ENCODE peak calls at places on chromosomes 5 and 9, in eight cellular contexts. P is NCI-H1105 treated with DMSO at 0.1 percent for 48 hours; D is CD8-positive, alpha-beta T cell; V is left lobe of liver; G is MCF 10A; S is foreskin fibroblast; Q is amygdala; T is stimulated activated CD8-positive, alpha-beta memory T cell treated with anti-CD3 and anti-CD28 coated beads, Interleukin-7, amount 100 ng/mL, for 24 hours. W is an unnamed sample.

GRCh38 chr9:137724114-137724445 is 105.3 kb downstream of the EHMT1 start:
- DNase-seq in P (no peak), D (peak), V (no peak), G (peak), S (peak), Q (no peak), T (no peak), W (peak)

GRCh38 chr5:79157289-79157688 is 45.7 kb downstream of the BHMT start:
- DNase-seq in P (no peak), D (no peak), V (no peak), G (no peak), S (no peak), Q (no peak), T (no peak), W (no peak)

GRCh38 chr5:95704150-95704549 is 21.4 kb upstream of the SPATA9 start:
- DNase-seq in P (no peak), D (no peak), V (no peak), G (no peak), S (no peak), Q (no peak), T (no peak), W (no peak)

GRCh38 chr9:4762889-4763521 is 22.0 kb upstream of the AK3 start:
- DNase-seq in P (no peak), D (no peak), V (no peak), G (no peak), S (peak), Q (no peak), T (no peak), W (no peak)

GRCh38 chr9:108296056-108296455 is 559.7 kb downstream of the ACTL7B start:
- DNase-seq in P (no peak), D (no peak), V (no peak), G (peak), S (peak), Q (no peak), T (no peak), W (no peak)

GRCh38 chr5:176737001-176737745 is 73.2 kb upstream of the UNC5A start:
- DNase-seq in P (no peak), D (no peak), V (peak), G (no peak), S (no peak), Q (no peak), T (no peak), W (peak)

GRCh38 chr9:135990468-135991429 is 29.6 kb upstream of the UBAC1 start:
- DNase-seq in P (no peak), D (peak), V (no peak), G (peak), S (peak), Q (peak), T (no peak), W (peak)

GRCh38 chr9:19404278-19405075 is 4.3 kb upstream of the ACER2 start:
- DNase-seq in P (no peak), D (no peak), V (no peak), G (peak), S (no peak), Q (no peak), T (no peak), W (no peak)

GRCh38 chr9:77158772-77159513 is 18.4 kb upstream of the VPS13A start:
- DNase-seq in P (no peak), D (no peak), V (no peak), G (peak), S (peak), Q (no peak), T (no peak), W (no peak)

GRCh38 chr9:22813520-22813919 is 366.9 kb downstream of the DMRTA1 start:
- DNase-seq in P (peak), D (no peak), V (no peak), G (peak), S (peak), Q (no peak), T (no peak), W (no peak)

GRCh38 chr5:123951204-123951977 is 439.4 kb downstream of the CSNK1G3 start:
- DNase-seq in P (no peak), D (no peak), V (no peak), G (peak), S (peak), Q (no peak), T (no peak), W (no peak)

GRCh38 chr9:35618854-35619799 is 914 bp upstream of the CD72 start:
- DNase-seq in P (no peak), D (peak), V (no peak), G (no peak), S (no peak), Q (no peak), T (no peak), W (no peak)

GRCh38 chr9:13728917-13729811 is 449.7 kb upstream of the MPDZ start:
- DNase-seq in P (no peak), D (no peak), V (no peak), G (peak), S (peak), Q (no peak), T (no peak), W (no peak)

GRCh38 chr9:95494416-95495371 is 22.1 kb downstream of the PTCH1 start:
- DNase-seq in P (peak), D (peak), V (no peak), G (no peak), S (no peak), Q (no peak), T (no peak), W (no peak)

GRCh38 chr5:176888865-176889165 is 10.3 kb downstream of the HK3 start:
- DNase-seq in P (no peak), D (no peak), V (no peak), G (no peak), S (no peak), Q (no peak), T (no peak), W (no peak)

GRCh38 chr9:71498691-71499090 is 269.6 kb downstream of the CEMIP2 start:
- DNase-seq in P (no peak), D (no peak), V (no peak), G (no peak), S (no peak), Q (no peak), T (no peak), W (no peak)

GRCh38 chr9:119533509-119533908 is 164.3 kb upstream of the BRINP1 start:
- DNase-seq in P (no peak), D (no peak), V (no peak), G (no peak), S (no peak), Q (no peak), T (no peak), W (no peak)

GRCh38 chr5:150143725-150144058 is 12.0 kb downstream of the PDGFRB start:
- DNase-seq in P (no peak), D (no peak), V (no peak), G (no peak), S (peak), Q (no peak), T (no peak), W (no peak)

GRCh38 chr5:164824671-164825070 is 1319.3 kb downstream of the MAT2B start:
- DNase-seq in P (no peak), D (no peak), V (no peak), G (no peak), S (no peak), Q (no peak), T (no peak), W (no peak)

GRCh38 chr9:134215709-134216448 is 51.5 kb upstream of the RNU6ATAC start:
- DNase-seq in P (no peak), D (no peak), V (peak), G (no peak), S (peak), Q (no peak), T (no peak), W (no peak)

GRCh38 chr9:133492061-133493021 is 13.4 kb upstream of the SLC2A6 start:
- DNase-seq in P (no peak), D (no peak), V (no peak), G (no peak), S (no peak), Q (no peak), T (no peak), W (peak)

GRCh38 chr9:97412628-97413382 is 909 bp downstream of the TDRD7 start:
- DNase-seq in P (peak), D (no peak), V (no peak), G (peak), S (peak), Q (peak), T (no peak), W (no peak)

GRCh38 chr5:95808013-95808685 is 14.4 kb downstream of the GLRX start:
- DNase-seq in P (no peak), D (no peak), V (no peak), G (no peak), S (no peak), Q (no peak), T (no peak), W (no peak)

GRCh38 chr9:126504977-126505455 is 108.7 kb upstream of the LMX1B start:
- DNase-seq in P (no peak), D (no peak), V (no peak), G (no peak), S (no peak), Q (no peak), T (no peak), W (no peak)

GRCh38 chr9:113398796-113399195 is 2.3 kb downstream of the ALAD start:
- DNase-seq in P (no peak), D (no peak), V (peak), G (no peak), S (no peak), Q (no peak), T (no peak), W (no peak)

GRCh38 chr5:53820119-53820801 is 259.8 kb downstream of the NDUFS4 start:
- DNase-seq in P (peak), D (no peak), V (no peak), G (no peak), S (no peak), Q (no peak), T (no peak), W (no peak)

GRCh38 chr5:54619732-54620582 is 102.4 kb downstream of the SNX18 start:
- DNase-seq in P (no peak), D (no peak), V (no peak), G (no peak), S (peak), Q (no peak), T (no peak), W (no peak)

GRCh38 chr5:149938791-149939358 is 5.7 kb downstream of the PDE6A start:
- DNase-seq in P (no peak), D (no peak), V (no peak), G (peak), S (peak), Q (no peak), T (no peak), W (no peak)

GRCh38 chr9:99023831-99024230 is 80.1 kb downstream of the COL15A1 start:
- DNase-seq in P (peak), D (no peak), V (no peak), G (peak), S (peak), Q (no peak), T (no peak), W (no peak)